ENCODE peak calls at places on chromosomes 12 and 14, in four cellular contexts. One of them, this sample, is unnamed.
A peak's percentile ranks its signal among the peaks of the same experiment; 100 is the strongest.

GRCh38 chr14:89430271-89430620 is 13.2 kb upstream of the FOXN3 start:
- DNase-seq in GM12878: no peak
- DNase-seq in K562: no peak
- DNase-seq in SK-N-SH: no peak
- DNase-seq in this sample: no peak

GRCh38 chr14:81055971-81056370 is 100.5 kb downstream of the TSHR start:
- DNase-seq in GM12878: no peak
- DNase-seq in K562: no peak
- DNase-seq in SK-N-SH: no peak
- DNase-seq in this sample: no peak

GRCh38 chr12:98799411-98799810 is 154.3 kb downstream of the APAF1 start:
- DNase-seq in GM12878: no peak
- DNase-seq in K562: no peak
- DNase-seq in SK-N-SH: no peak
- DNase-seq in this sample: no peak

GRCh38 chr12:130214686-130215370 is 52.6 kb downstream of the FZD10 start:
- DNase-seq in GM12878: no peak
- DNase-seq in K562: no peak
- DNase-seq in SK-N-SH: no peak
- DNase-seq in this sample: no peak

GRCh38 chr12:7916936-7917335 is 19.1 kb downstream of the SLC2A3 start:
- DNase-seq in GM12878: no peak
- DNase-seq in K562: no peak
- DNase-seq in SK-N-SH: no peak
- DNase-seq in this sample: no peak

GRCh38 chr14:103504991-103505565 is 17.6 kb downstream of the CKB start:
- DNase-seq in GM12878: no peak
- DNase-seq in K562: no peak
- DNase-seq in SK-N-SH: no peak
- DNase-seq in this sample: no peak

GRCh38 chr12:65098364-65098763 is 22.7 kb downstream of the WIF1 start:
- DNase-seq in GM12878: no peak
- DNase-seq in K562: no peak
- DNase-seq in SK-N-SH: no peak
- DNase-seq in this sample: no peak

GRCh38 chr14:56422703-56423213 is 156.8 kb upstream of the TMEM260 start:
- DNase-seq in GM12878: no peak
- DNase-seq in K562: peak; percentile 11
- DNase-seq in SK-N-SH: peak; percentile 28
- DNase-seq in this sample: peak; percentile 15

GRCh38 chr12:2288001-2288400 is 235.2 kb downstream of the CACNA1C start:
- DNase-seq in GM12878: no peak
- DNase-seq in K562: no peak
- DNase-seq in SK-N-SH: no peak
- DNase-seq in this sample: no peak

GRCh38 chr12:48999371-49000131 is at the start of gene DDN:
- DNase-seq in GM12878: no peak
- DNase-seq in K562: peak; percentile 72
- DNase-seq in SK-N-SH: peak; percentile 86
- DNase-seq in this sample: no peak

GRCh38 chr12:64825143-64826011 is 930 bp downstream of the TBC1D30 start:
- DNase-seq in GM12878: no peak
- DNase-seq in K562: no peak
- DNase-seq in SK-N-SH: peak; percentile 64
- DNase-seq in this sample: peak; percentile 25

GRCh38 chr12:32091696-32092095 is 15.0 kb upstream of the BICD1 start:
- DNase-seq in GM12878: no peak
- DNase-seq in K562: no peak
- DNase-seq in SK-N-SH: no peak
- DNase-seq in this sample: no peak

GRCh38 chr12:132986885-132987225 is 688 bp downstream of the ZNF26 start:
- DNase-seq in GM12878: no peak
- DNase-seq in K562: no peak
- DNase-seq in SK-N-SH: no peak
- DNase-seq in this sample: no peak

GRCh38 chr12:33575346-33575745 is 135.7 kb upstream of the SYT10 start:
- DNase-seq in GM12878: no peak
- DNase-seq in K562: no peak
- DNase-seq in SK-N-SH: no peak
- DNase-seq in this sample: no peak

GRCh38 chr12:58166643-58167042 is 225.3 kb downstream of the ATP23 start:
- DNase-seq in GM12878: no peak
- DNase-seq in K562: no peak
- DNase-seq in SK-N-SH: no peak
- DNase-seq in this sample: no peak

GRCh38 chr12:14913381-14913781 is 25.0 kb downstream of the ERP27 start:
- DNase-seq in GM12878: no peak
- DNase-seq in K562: no peak
- DNase-seq in SK-N-SH: no peak
- DNase-seq in this sample: no peak

GRCh38 chr12:109160873-109161272 is 44.5 kb downstream of the ACACB start:
- DNase-seq in GM12878: no peak
- DNase-seq in K562: no peak
- DNase-seq in SK-N-SH: no peak
- DNase-seq in this sample: no peak

GRCh38 chr12:118150625-118151024 is 14.7 kb downstream of the PEBP1 start:
- DNase-seq in GM12878: no peak
- DNase-seq in K562: no peak
- DNase-seq in SK-N-SH: no peak
- DNase-seq in this sample: no peak

GRCh38 chr14:54652890-54653201 is 85.9 kb downstream of the SAMD4A start:
- DNase-seq in GM12878: no peak
- DNase-seq in K562: no peak
- DNase-seq in SK-N-SH: no peak
- DNase-seq in this sample: no peak

GRCh38 chr12:25276199-25276937 is 25.6 kb upstream of the KRAS start:
- DNase-seq in GM12878: no peak
- DNase-seq in K562: peak; percentile 90
- DNase-seq in SK-N-SH: peak; percentile 7
- DNase-seq in this sample: no peak

GRCh38 chr14:101972126-101972785 is 7.9 kb downstream of the DYNC1H1 start:
- DNase-seq in GM12878: no peak
- DNase-seq in K562: peak; percentile 72
- DNase-seq in SK-N-SH: peak; percentile 37
- DNase-seq in this sample: no peak

GRCh38 chr14:90273532-90273931 is 17.2 kb downstream of the PSMC1 start:
- DNase-seq in GM12878: no peak
- DNase-seq in K562: no peak
- DNase-seq in SK-N-SH: no peak
- DNase-seq in this sample: no peak

GRCh38 chr12:96462571-96463280 is 26.7 kb upstream of the CFAP54 start:
- DNase-seq in GM12878: no peak
- DNase-seq in K562: no peak
- DNase-seq in SK-N-SH: no peak
- DNase-seq in this sample: no peak

GRCh38 chr12:128190614-128191013 is 76.4 kb upstream of the TMEM132C start:
- DNase-seq in GM12878: no peak
- DNase-seq in K562: no peak
- DNase-seq in SK-N-SH: peak; percentile 69
- DNase-seq in this sample: no peak
- TF ChIP-seq USF1 in GM12878: no peak
- TF ChIP-seq USF1 in K562: no peak
- TF ChIP-seq USF1 in SK-N-SH: no peak
- TF ChIP-seq USF1 in this sample: no peak

DNA sequence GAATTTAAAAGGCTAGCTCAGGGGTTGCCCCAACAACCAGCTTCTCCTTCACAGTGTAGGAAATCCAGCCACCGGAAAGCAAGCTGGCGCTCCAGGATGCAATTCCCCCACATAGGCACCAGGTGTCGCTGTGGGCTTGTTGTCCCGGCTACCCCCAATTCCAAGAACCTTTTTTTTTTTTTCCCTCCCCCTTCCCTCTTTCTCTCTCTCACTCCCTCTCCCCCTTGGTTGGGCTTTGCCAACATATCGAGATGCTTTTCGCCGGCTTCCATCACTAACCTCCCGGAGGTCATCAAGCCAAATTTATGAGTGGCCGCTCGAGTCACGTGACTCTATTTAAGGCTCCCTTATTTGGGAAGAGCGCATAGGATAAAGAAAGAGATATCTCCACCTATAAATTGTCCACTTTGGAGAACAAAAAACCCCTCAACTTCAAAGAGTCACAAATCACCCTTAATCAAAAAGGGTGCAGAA is at the start of gene HOXC5:
- DNase-seq in GM12878: no peak
- DNase-seq in K562: peak; percentile 84
- DNase-seq in SK-N-SH: peak; percentile 93
- DNase-seq in this sample: peak; percentile 86
- TF ChIP-seq USF1 in GM12878: peak; percentile 66
- TF ChIP-seq USF1 in K562: no peak
- TF ChIP-seq USF1 in SK-N-SH: peak; percentile 90
- TF ChIP-seq USF1 in this sample: peak; percentile 53

GRCh38 chr14:52078721-52079120 is 9.9 kb upstream of the NID2 start:
- DNase-seq in GM12878: no peak
- DNase-seq in K562: no peak
- DNase-seq in SK-N-SH: no peak
- DNase-seq in this sample: no peak

GRCh38 chr14:52079239-52079956 is 10.5 kb upstream of the NID2 start:
- DNase-seq in GM12878: no peak
- DNase-seq in K562: no peak
- DNase-seq in SK-N-SH: no peak
- DNase-seq in this sample: no peak

GRCh38 chr14:52081964-52082363 is 13.1 kb upstream of the NID2 start:
- DNase-seq in GM12878: no peak
- DNase-seq in K562: no peak
- DNase-seq in SK-N-SH: no peak
- DNase-seq in this sample: no peak

GRCh38 chr14:52080817-52081755 is 12.2 kb upstream of the NID2 start:
- DNase-seq in GM12878: no peak
- DNase-seq in K562: no peak
- DNase-seq in SK-N-SH: no peak
- DNase-seq in this sample: no peak

GRCh38 chr14:52080171-52080800 is 11.4 kb upstream of the NID2 start:
- DNase-seq in GM12878: no peak
- DNase-seq in K562: no peak
- DNase-seq in SK-N-SH: no peak
- DNase-seq in this sample: no peak
- TF ChIP-seq USF1 in GM12878: no peak
- TF ChIP-seq USF1 in K562: no peak
- TF ChIP-seq USF1 in SK-N-SH: no peak
- TF ChIP-seq USF1 in this sample: no peak

GRCh38 chr12:104764225-104765073 is 193.6 kb downstream of the SLC41A2 start:
- DNase-seq in GM12878: peak; percentile 36
- DNase-seq in K562: no peak
- DNase-seq in SK-N-SH: no peak
- DNase-seq in this sample: no peak
- TF ChIP-seq USF1 in GM12878: no peak
- TF ChIP-seq USF1 in K562: no peak
- TF ChIP-seq USF1 in SK-N-SH: no peak
- TF ChIP-seq USF1 in this sample: no peak